ENCODE peak calls at places on chromosome 1, in six cellular contexts. S is NCI-H524 treated with DMSO at 0.1 percent for 48 hours, A is RKO, E is lung, B is Right ventricle myocardium inferior, D is mesendoderm. H is an unnamed sample.

GRCh38 chr1:208939545-208940085 is 643.9 kb upstream of the CAMK1G start:
- DNase-seq in S (no peak), A (no peak), D (no peak), E (no peak), B (no peak), H (no peak)

GRCh38 chr1:156705918-156706646 is 699 bp upstream of the CRABP2 start:
- DNase-seq in E (no peak), B (peak; percentile 74), A (peak; percentile 45), S (no peak), D (peak; percentile 97), H (peak; percentile 68)

GRCh38 chr1:241525026-241525425 is 5.5 kb upstream of the FH start:
- DNase-seq in D (no peak), E (no peak), S (no peak), B (no peak), A (no peak), H (no peak)

GRCh38 chr1:223756002-223756775 is 43.9 kb downstream of the CAPN2 start:
- DNase-seq in B (no peak), E (no peak), S (no peak), D (no peak), A (no peak), H (no peak)

GRCh38 chr1:40949563-40949962 is 29.9 kb upstream of the CTPS1 start:
- DNase-seq in B (no peak), S (no peak), E (no peak), A (no peak), D (no peak), H (no peak)

GRCh38 chr1:52927219-52928082 is at the start of gene SCP2:
- DNase-seq in D (peak; percentile 76), B (peak; percentile 93), S (no peak), E (peak; percentile 83), A (peak; percentile 84), H (peak; percentile 73)

GRCh38 chr1:16031551-16031950 is 9.7 kb downstream of the CLCNKA start:
- DNase-seq in A (no peak), S (no peak), E (no peak), D (no peak), B (peak; percentile 54), H (no peak)

GRCh38 chr1:9128161-9128519 is 762 bp downstream of the GPR157 start:
- DNase-seq in S (no peak), B (no peak), D (no peak), A (no peak), E (no peak), H (no peak)

GRCh38 chr1:145990249-145991097 is 5.9 kb downstream of the TXNIP start:
- DNase-seq in B (no peak), S (no peak), E (no peak), D (peak; percentile 67), A (no peak), H (no peak)

GRCh38 chr1:95033843-95034242 is 38.9 kb downstream of the ALG14 start:
- DNase-seq in D (no peak), B (no peak), A (no peak), E (no peak), S (no peak), H (no peak)

GRCh38 chr1:37703061-37703460 is 10.7 kb downstream of the CDCA8 start:
- DNase-seq in B (no peak), S (no peak), A (no peak), E (no peak), D (no peak), H (no peak)

GRCh38 chr1:100038401-100039306 is 68.9 kb downstream of the SLC35A3 start:
- DNase-seq in S (no peak), B (peak; percentile 87), A (peak; percentile 75), D (peak; percentile 71), E (peak; percentile 67), H (peak; percentile 14)